ENCODE peak calls at places on chromosomes 13 and 19, in seven cellular contexts. One of them, this sample, is unnamed. For H3K4me1, the result is how much of the 10 kb centered on the place peaks cover.

GRCh38 chr19:6076675-6077463 is 33.4 kb downstream of the RFX2 start:
- DNase-seq in adrenal gland: peak
- DNase-seq in mesendoderm: no peak
- DNase-seq in GM23248: peak
- DNase-seq in cardiac muscle cell: no peak
- DNase-seq in IMR-90: peak
- DNase-seq in stomach: no peak
- DNase-seq in this sample: no peak

GRCh38 chr19:2305424-2305823 is 2.5 kb downstream of the LINGO3 start:
- DNase-seq in adrenal gland: no peak
- DNase-seq in mesendoderm: no peak
- DNase-seq in GM23248: no peak
- DNase-seq in cardiac muscle cell: no peak
- DNase-seq in IMR-90: no peak
- DNase-seq in stomach: no peak
- DNase-seq in this sample: no peak

GRCh38 chr19:11673608-11674041 is 65.1 kb downstream of the ZNF823 start:
- DNase-seq in adrenal gland: peak
- DNase-seq in mesendoderm: peak
- DNase-seq in GM23248: peak
- DNase-seq in cardiac muscle cell: peak
- DNase-seq in IMR-90: peak
- DNase-seq in stomach: peak
- DNase-seq in this sample: peak

GRCh38 chr19:31160346-31160926 is 188.8 kb downstream of the TSHZ3 start:
- DNase-seq in adrenal gland: no peak
- DNase-seq in mesendoderm: no peak
- DNase-seq in GM23248: peak
- DNase-seq in cardiac muscle cell: no peak
- DNase-seq in IMR-90: peak
- DNase-seq in stomach: no peak
- DNase-seq in this sample: no peak

GRCh38 chr13:74346960-74347359 is 212.8 kb upstream of the KLF12 start:
- DNase-seq in adrenal gland: no peak
- DNase-seq in mesendoderm: peak
- DNase-seq in GM23248: no peak
- DNase-seq in cardiac muscle cell: peak
- DNase-seq in IMR-90: no peak
- DNase-seq in stomach: no peak
- DNase-seq in this sample: no peak

GRCh38 chr19:4415352-4415751 is 12.9 kb downstream of the CHAF1A start:
- DNase-seq in adrenal gland: peak
- DNase-seq in mesendoderm: peak
- DNase-seq in GM23248: peak
- DNase-seq in cardiac muscle cell: no peak
- DNase-seq in IMR-90: no peak
- DNase-seq in stomach: no peak
- DNase-seq in this sample: no peak

GRCh38 chr13:21557995-21558394 is 46.0 kb downstream of the MICU2 start:
- DNase-seq in adrenal gland: peak
- DNase-seq in mesendoderm: peak
- DNase-seq in GM23248: peak
- DNase-seq in cardiac muscle cell: peak
- DNase-seq in IMR-90: no peak
- DNase-seq in stomach: no peak
- DNase-seq in this sample: no peak

GRCh38 chr13:112218416-112218815 is 151.5 kb downstream of the SOX1 start:
- DNase-seq in adrenal gland: no peak
- DNase-seq in mesendoderm: no peak
- DNase-seq in GM23248: no peak
- DNase-seq in cardiac muscle cell: no peak
- DNase-seq in IMR-90: no peak
- DNase-seq in stomach: no peak
- DNase-seq in this sample: no peak

GRCh38 chr19:38321646-38322323 is 2.1 kb downstream of the KCNK6 start:
- DNase-seq in adrenal gland: peak
- DNase-seq in mesendoderm: no peak
- DNase-seq in GM23248: peak
- DNase-seq in cardiac muscle cell: no peak
- DNase-seq in IMR-90: peak
- DNase-seq in stomach: no peak
- DNase-seq in this sample: no peak

GRCh38 chr19:40681039-40681438 is 9.4 kb downstream of the NUMBL start:
- DNase-seq in adrenal gland: no peak
- DNase-seq in mesendoderm: no peak
- DNase-seq in GM23248: no peak
- DNase-seq in cardiac muscle cell: no peak
- DNase-seq in IMR-90: no peak
- DNase-seq in stomach: no peak
- DNase-seq in this sample: no peak
- H3K4me1 ChIP-seq in adrenal gland: under half
- H3K4me1 ChIP-seq in mesendoderm: under half
- H3K4me1 ChIP-seq in GM23248: under half
- H3K4me1 ChIP-seq in cardiac muscle cell: under half
- H3K4me1 ChIP-seq in IMR-90: under half
- H3K4me1 ChIP-seq in stomach: under half
- H3K4me1 ChIP-seq in this sample: under half

GRCh38 chr19:49639401-49640112 is 386 bp downstream of the RRAS start:
- DNase-seq in adrenal gland: no peak
- DNase-seq in mesendoderm: no peak
- DNase-seq in GM23248: peak
- DNase-seq in cardiac muscle cell: no peak
- DNase-seq in IMR-90: no peak
- DNase-seq in stomach: no peak
- DNase-seq in this sample: no peak
- H3K4me1 ChIP-seq in adrenal gland: under half
- H3K4me1 ChIP-seq in mesendoderm: under half
- H3K4me1 ChIP-seq in GM23248: under half
- H3K4me1 ChIP-seq in cardiac muscle cell: under half
- H3K4me1 ChIP-seq in IMR-90: under half
- H3K4me1 ChIP-seq in stomach: half or more
- H3K4me1 ChIP-seq in this sample: under half

DNA sequence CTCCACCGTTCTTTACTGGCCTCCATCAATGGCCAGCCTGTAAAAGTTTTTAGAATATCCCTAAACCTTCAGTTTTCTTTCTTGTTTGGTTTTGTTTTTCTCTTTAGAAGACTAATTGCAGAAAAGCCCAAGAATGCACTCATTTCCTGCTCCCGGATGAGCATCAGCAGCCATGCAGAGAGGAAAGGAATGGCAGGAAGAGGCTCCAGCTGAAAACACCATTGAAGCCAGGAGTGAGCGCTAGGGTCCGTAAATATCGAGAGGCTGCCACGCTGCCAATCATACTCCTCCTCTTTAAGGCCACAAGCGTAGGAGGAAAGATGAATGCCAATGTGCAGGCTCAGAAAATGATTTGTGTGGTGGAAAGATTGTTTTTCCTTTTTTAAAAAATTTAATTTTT is 57.4 kb upstream of the UBE2L5 start:
- DNase-seq in adrenal gland: no peak
- DNase-seq in mesendoderm: peak
- DNase-seq in GM23248: peak
- DNase-seq in cardiac muscle cell: no peak
- DNase-seq in IMR-90: peak
- DNase-seq in stomach: no peak
- DNase-seq in this sample: no peak
- H3K4me1 ChIP-seq in adrenal gland: under half
- H3K4me1 ChIP-seq in mesendoderm: under half
- H3K4me1 ChIP-seq in GM23248: under half
- H3K4me1 ChIP-seq in cardiac muscle cell: under half
- H3K4me1 ChIP-seq in IMR-90: under half
- H3K4me1 ChIP-seq in stomach: under half
- H3K4me1 ChIP-seq in this sample: under half

GRCh38 chr19:34184880-34185491 is 12.7 kb downstream of the LSM14A start:
- DNase-seq in adrenal gland: no peak
- DNase-seq in mesendoderm: no peak
- DNase-seq in GM23248: peak
- DNase-seq in cardiac muscle cell: no peak
- DNase-seq in IMR-90: no peak
- DNase-seq in stomach: no peak
- DNase-seq in this sample: no peak
- H3K4me1 ChIP-seq in adrenal gland: half or more
- H3K4me1 ChIP-seq in mesendoderm: under half
- H3K4me1 ChIP-seq in GM23248: under half
- H3K4me1 ChIP-seq in cardiac muscle cell: under half
- H3K4me1 ChIP-seq in IMR-90: under half
- H3K4me1 ChIP-seq in stomach: half or more
- H3K4me1 ChIP-seq in this sample: under half

DNA sequence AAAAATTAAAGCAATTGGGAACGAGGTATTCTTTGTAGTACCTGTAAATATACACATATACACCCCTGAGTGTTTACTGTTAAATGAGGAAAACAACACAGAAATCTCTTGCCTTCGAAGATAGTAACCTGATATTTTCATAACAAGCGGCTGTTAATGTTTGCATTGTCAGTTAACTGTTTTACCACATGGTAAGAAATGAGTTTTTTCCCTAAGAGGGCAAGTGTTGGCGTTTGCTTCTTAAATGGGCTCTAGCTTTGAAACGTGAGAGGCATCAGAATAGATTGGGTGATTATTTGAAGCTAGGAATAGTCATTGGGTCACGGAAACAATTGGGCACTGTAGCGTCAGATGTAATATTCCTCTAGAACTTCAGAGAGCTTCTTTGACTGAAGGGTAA is 22.0 kb upstream of the UPF3A start:
- DNase-seq in adrenal gland: no peak
- DNase-seq in mesendoderm: no peak
- DNase-seq in GM23248: no peak
- DNase-seq in cardiac muscle cell: no peak
- DNase-seq in IMR-90: no peak
- DNase-seq in stomach: no peak
- DNase-seq in this sample: no peak
- H3K4me1 ChIP-seq in adrenal gland: under half
- H3K4me1 ChIP-seq in mesendoderm: under half
- H3K4me1 ChIP-seq in GM23248: under half
- H3K4me1 ChIP-seq in cardiac muscle cell: under half
- H3K4me1 ChIP-seq in IMR-90: under half
- H3K4me1 ChIP-seq in stomach: under half
- H3K4me1 ChIP-seq in this sample: under half

GRCh38 chr19:7513809-7514642 is 1.9 kb upstream of the ZNF358 start:
- DNase-seq in adrenal gland: no peak
- DNase-seq in mesendoderm: peak
- DNase-seq in GM23248: no peak
- DNase-seq in cardiac muscle cell: no peak
- DNase-seq in IMR-90: no peak
- DNase-seq in stomach: no peak
- DNase-seq in this sample: no peak

GRCh38 chr19:7516281-7516862 is 469 bp downstream of the ZNF358 start:
- DNase-seq in adrenal gland: no peak
- DNase-seq in mesendoderm: no peak
- DNase-seq in GM23248: peak
- DNase-seq in cardiac muscle cell: peak
- DNase-seq in IMR-90: no peak
- DNase-seq in stomach: no peak
- DNase-seq in this sample: no peak

GRCh38 chr19:7516878-7517277 is 975 bp downstream of the ZNF358 start:
- DNase-seq in adrenal gland: no peak
- DNase-seq in mesendoderm: no peak
- DNase-seq in GM23248: peak
- DNase-seq in cardiac muscle cell: no peak
- DNase-seq in IMR-90: no peak
- DNase-seq in stomach: no peak
- DNase-seq in this sample: no peak

GRCh38 chr19:7515091-7515470 is 822 bp upstream of the ZNF358 start:
- DNase-seq in adrenal gland: peak
- DNase-seq in mesendoderm: no peak
- DNase-seq in GM23248: no peak
- DNase-seq in cardiac muscle cell: no peak
- DNase-seq in IMR-90: peak
- DNase-seq in stomach: peak
- DNase-seq in this sample: no peak

GRCh38 chr19:7515471-7516226 is at the start of gene ZNF358:
- DNase-seq in adrenal gland: peak
- DNase-seq in mesendoderm: peak
- DNase-seq in GM23248: peak
- DNase-seq in cardiac muscle cell: peak
- DNase-seq in IMR-90: peak
- DNase-seq in stomach: peak
- DNase-seq in this sample: peak
- H3K4me1 ChIP-seq in adrenal gland: under half
- H3K4me1 ChIP-seq in mesendoderm: under half
- H3K4me1 ChIP-seq in GM23248: under half
- H3K4me1 ChIP-seq in cardiac muscle cell: under half
- H3K4me1 ChIP-seq in IMR-90: under half
- H3K4me1 ChIP-seq in stomach: under half
- H3K4me1 ChIP-seq in this sample: under half

DNA sequence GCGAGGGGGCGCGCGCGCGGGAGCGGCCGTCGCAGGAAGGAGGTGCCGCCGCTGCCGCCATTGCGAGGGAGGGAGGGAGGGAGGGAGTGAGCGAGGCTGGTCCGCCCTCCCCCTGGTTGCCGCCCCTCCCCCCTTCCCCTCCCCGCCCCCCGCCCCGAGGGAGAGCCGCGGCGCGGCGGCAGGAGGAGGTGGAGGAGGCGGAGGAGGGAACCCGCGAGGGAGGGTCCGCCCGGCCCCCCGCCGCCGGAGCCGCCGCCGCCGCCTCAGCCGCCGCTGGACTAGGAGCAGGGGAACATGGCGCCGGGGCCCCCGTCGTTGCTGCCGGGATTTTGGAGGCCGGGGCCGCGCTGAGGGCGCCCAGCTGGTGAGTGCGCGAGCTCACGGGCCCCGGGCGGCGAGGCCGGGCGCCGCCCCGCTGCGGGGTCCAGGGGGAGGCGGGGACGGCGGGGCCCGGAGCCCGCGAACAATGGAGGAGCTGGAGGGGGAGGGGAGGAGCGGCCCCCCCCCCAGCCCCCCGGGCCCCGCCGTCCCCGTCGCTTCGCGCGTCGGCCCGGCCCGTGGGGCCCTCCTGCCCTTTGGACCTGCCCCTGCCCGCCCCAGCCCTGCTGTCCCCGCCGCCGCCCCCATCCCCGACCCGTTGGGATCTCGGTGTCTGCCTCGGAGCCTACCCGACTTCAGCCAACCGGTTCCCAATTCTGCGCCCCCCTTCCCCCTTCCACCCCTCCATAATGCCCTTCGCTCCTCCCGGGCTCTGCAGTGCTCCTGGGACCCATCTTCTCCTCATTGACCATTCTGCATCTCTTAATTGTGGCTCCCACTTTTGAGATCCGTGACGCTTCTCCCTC is at the start of gene ARHGAP35:
- DNase-seq in adrenal gland: no peak
- DNase-seq in mesendoderm: no peak
- DNase-seq in GM23248: peak
- DNase-seq in cardiac muscle cell: no peak
- DNase-seq in IMR-90: no peak
- DNase-seq in stomach: no peak
- DNase-seq in this sample: no peak
- H3K4me1 ChIP-seq in adrenal gland: half or more
- H3K4me1 ChIP-seq in mesendoderm: under half
- H3K4me1 ChIP-seq in GM23248: under half
- H3K4me1 ChIP-seq in cardiac muscle cell: under half
- H3K4me1 ChIP-seq in IMR-90: under half
- H3K4me1 ChIP-seq in stomach: half or more
- H3K4me1 ChIP-seq in this sample: under half

GRCh38 chr19:14114439-14114838 is 3.1 kb downstream of the PRKACA start:
- DNase-seq in adrenal gland: no peak
- DNase-seq in mesendoderm: no peak
- DNase-seq in GM23248: no peak
- DNase-seq in cardiac muscle cell: no peak
- DNase-seq in IMR-90: no peak
- DNase-seq in stomach: no peak
- DNase-seq in this sample: no peak
- H3K4me1 ChIP-seq in adrenal gland: half or more
- H3K4me1 ChIP-seq in mesendoderm: under half
- H3K4me1 ChIP-seq in GM23248: under half
- H3K4me1 ChIP-seq in cardiac muscle cell: under half
- H3K4me1 ChIP-seq in IMR-90: under half
- H3K4me1 ChIP-seq in stomach: half or more
- H3K4me1 ChIP-seq in this sample: under half